ENCODE peak calls at places on chromosomes 5 and 9, in eight cellular contexts. B is cerebellar cortex, O is GM12865, Q is GM06990, W is A172, G is GDM1, S is GM03348, C is left kidney. R is an unnamed sample.

GRCh38 chr9:110220809-110221208 is 12.8 kb upstream of the C9orf152 start:
- DNase-seq in B (no peak), O (no peak), Q (no peak), W (no peak), G (no peak), S (no peak), C (no peak), R (no peak)

GRCh38 chr5:154196955-154197652 is 6.6 kb downstream of the GALNT10 start:
- DNase-seq in B (peak), O (no peak), Q (no peak), W (peak), G (peak), S (peak), C (peak), R (no peak)

GRCh38 chr9:110156416-110156815 is 51.5 kb downstream of the C9orf152 start:
- DNase-seq in B (no peak), O (no peak), Q (no peak), W (no peak), G (no peak), S (no peak), C (no peak), R (no peak)

GRCh38 chr5:108905818-108906217 is 158.1 kb downstream of the FER start:
- DNase-seq in B (no peak), O (no peak), Q (no peak), W (no peak), G (no peak), S (peak), C (no peak), R (no peak)

GRCh38 chr5:134432677-134433359 is 21.1 kb upstream of the CDKN2AIPNL start:
- DNase-seq in B (no peak), O (peak), Q (no peak), W (peak), G (no peak), S (no peak), C (no peak), R (no peak)

GRCh38 chr5:27388755-27389154 is 350.4 kb upstream of the CDH9 start:
- DNase-seq in B (no peak), O (no peak), Q (no peak), W (no peak), G (no peak), S (no peak), C (peak), R (no peak)

GRCh38 chr5:114255275-114255674 is 106.6 kb upstream of the KCNN2 start:
- DNase-seq in B (no peak), O (no peak), Q (no peak), W (no peak), G (no peak), S (no peak), C (no peak), R (no peak)

GRCh38 chr9:13939129-13939528 is 374.8 kb downstream of the NFIB start:
- DNase-seq in B (no peak), O (no peak), Q (no peak), W (peak), G (no peak), S (peak), C (no peak), R (no peak)

GRCh38 chr5:100306000-100306399 is 229.2 kb upstream of the FAM174A start:
- DNase-seq in B (no peak), O (no peak), Q (no peak), W (peak), G (no peak), S (no peak), C (no peak), R (no peak)

GRCh38 chr9:31005086-31005665 is 1379.3 kb upstream of the ACO1 start:
- DNase-seq in B (no peak), O (no peak), Q (no peak), W (no peak), G (no peak), S (no peak), C (no peak), R (no peak)

GRCh38 chr9:16687678-16688369 is 182.6 kb downstream of the BNC2 start:
- DNase-seq in B (no peak), O (no peak), Q (no peak), W (no peak), G (no peak), S (no peak), C (no peak), R (no peak)

GRCh38 chr5:59069438-59070079 is 486.7 kb downstream of the RAB3C start:
- DNase-seq in B (peak), O (no peak), Q (no peak), W (peak), G (no peak), S (peak), C (peak), R (no peak)

GRCh38 chr5:56757077-56757476 is 58.3 kb upstream of the MAP3K1 start:
- DNase-seq in B (no peak), O (no peak), Q (no peak), W (peak), G (no peak), S (no peak), C (no peak), R (no peak)

GRCh38 chr5:107633171-107633901 is 37.4 kb downstream of the EFNA5 start:
- DNase-seq in B (no peak), O (no peak), Q (peak), W (peak), G (no peak), S (peak), C (no peak), R (no peak)

GRCh38 chr5:178236126-178236525 is 3.5 kb upstream of the PHYKPL start:
- DNase-seq in B (no peak), O (no peak), Q (no peak), W (no peak), G (no peak), S (no peak), C (no peak), R (no peak)

GRCh38 chr9:136711751-136712689 is at the start of gene DIPK1B:
- DNase-seq in B (peak), O (no peak), Q (no peak), W (no peak), G (peak), S (no peak), C (peak), R (no peak)

GRCh38 chr5:127878174-127878750 is 175.1 kb downstream of the CCDC192 start:
- DNase-seq in B (peak), O (peak), Q (no peak), W (peak), G (peak), S (peak), C (peak), R (no peak)

GRCh38 chr9:34443976-34444375 is 14.4 kb downstream of the FAM219A start:
- DNase-seq in B (no peak), O (no peak), Q (no peak), W (no peak), G (no peak), S (no peak), C (no peak), R (no peak)

GRCh38 chr5:150598046-150598445 is 42.4 kb upstream of the SYNPO start:
- DNase-seq in B (no peak), O (no peak), Q (no peak), W (no peak), G (no peak), S (no peak), C (no peak), R (no peak)

R was measured in GM12878.